ENCODE peak calls at places on chromosomes 2 and 18, in ten cellular contexts. One of them, this sample, is unnamed.

GRCh38 chr2:24382363-24383021 is 22.2 kb upstream of the ITSN2 start:
- DNase-seq in left ventricle myocardium inferior: peak
- DNase-seq in NCI-H1092 treated with DMSO at 0.1 percent for 48 hours: peak
- DNase-seq in iPS DF 6.9: peak
- DNase-seq in ecto neural progenitor cell: peak
- DNase-seq in heart left ventricle: peak
- DNase-seq in SW480: peak
- DNase-seq in SK-N-DZ: peak
- DNase-seq in HEK293T: peak
- DNase-seq in substantia nigra: peak
- DNase-seq in this sample: peak

GRCh38 chr2:54041135-54041534 is 70.3 kb upstream of the PSME4 start:
- DNase-seq in SW480: no peak
- DNase-seq in NCI-H1092 treated with DMSO at 0.1 percent for 48 hours: no peak
- DNase-seq in HEK293T: no peak
- DNase-seq in ecto neural progenitor cell: no peak
- DNase-seq in left ventricle myocardium inferior: no peak
- DNase-seq in iPS DF 6.9: no peak
- DNase-seq in SK-N-DZ: no peak
- DNase-seq in heart left ventricle: no peak
- DNase-seq in substantia nigra: no peak
- DNase-seq in this sample: no peak

GRCh38 chr18:55500316-55501086 is 87.5 kb downstream of the TCF4 start:
- DNase-seq in heart left ventricle: no peak
- DNase-seq in ecto neural progenitor cell: no peak
- DNase-seq in HEK293T: no peak
- DNase-seq in substantia nigra: no peak
- DNase-seq in left ventricle myocardium inferior: no peak
- DNase-seq in iPS DF 6.9: no peak
- DNase-seq in SK-N-DZ: no peak
- DNase-seq in SW480: no peak
- DNase-seq in NCI-H1092 treated with DMSO at 0.1 percent for 48 hours: no peak
- DNase-seq in this sample: no peak

GRCh38 chr2:27799646-27800010 is 28.1 kb downstream of the MRPL33 start:
- DNase-seq in iPS DF 6.9: no peak
- DNase-seq in heart left ventricle: no peak
- DNase-seq in SK-N-DZ: no peak
- DNase-seq in substantia nigra: no peak
- DNase-seq in left ventricle myocardium inferior: no peak
- DNase-seq in SW480: peak
- DNase-seq in ecto neural progenitor cell: no peak
- DNase-seq in HEK293T: no peak
- DNase-seq in NCI-H1092 treated with DMSO at 0.1 percent for 48 hours: no peak
- DNase-seq in this sample: no peak

GRCh38 chr2:41535575-41535974 is 512.2 kb upstream of the PKDCC start:
- DNase-seq in NCI-H1092 treated with DMSO at 0.1 percent for 48 hours: no peak
- DNase-seq in substantia nigra: no peak
- DNase-seq in SK-N-DZ: no peak
- DNase-seq in left ventricle myocardium inferior: no peak
- DNase-seq in HEK293T: no peak
- DNase-seq in iPS DF 6.9: no peak
- DNase-seq in ecto neural progenitor cell: no peak
- DNase-seq in heart left ventricle: no peak
- DNase-seq in SW480: no peak
- DNase-seq in this sample: no peak

GRCh38 chr2:60555794-60556161 is 2.3 kb upstream of the BCL11A start:
- DNase-seq in HEK293T: no peak
- DNase-seq in NCI-H1092 treated with DMSO at 0.1 percent for 48 hours: no peak
- DNase-seq in substantia nigra: no peak
- DNase-seq in heart left ventricle: no peak
- DNase-seq in left ventricle myocardium inferior: no peak
- DNase-seq in ecto neural progenitor cell: no peak
- DNase-seq in SW480: no peak
- DNase-seq in iPS DF 6.9: no peak
- DNase-seq in SK-N-DZ: no peak
- DNase-seq in this sample: peak

GRCh38 chr2:68230246-68231060 is 21.9 kb downstream of the PPP3R1 start:
- DNase-seq in NCI-H1092 treated with DMSO at 0.1 percent for 48 hours: no peak
- DNase-seq in heart left ventricle: no peak
- DNase-seq in ecto neural progenitor cell: no peak
- DNase-seq in left ventricle myocardium inferior: no peak
- DNase-seq in HEK293T: no peak
- DNase-seq in SK-N-DZ: no peak
- DNase-seq in SW480: no peak
- DNase-seq in iPS DF 6.9: no peak
- DNase-seq in substantia nigra: no peak
- DNase-seq in this sample: no peak

GRCh38 chr2:237309416-237309815 is 104.5 kb downstream of the COL6A3 start:
- DNase-seq in substantia nigra: no peak
- DNase-seq in HEK293T: no peak
- DNase-seq in SW480: no peak
- DNase-seq in left ventricle myocardium inferior: no peak
- DNase-seq in SK-N-DZ: no peak
- DNase-seq in heart left ventricle: no peak
- DNase-seq in NCI-H1092 treated with DMSO at 0.1 percent for 48 hours: no peak
- DNase-seq in iPS DF 6.9: no peak
- DNase-seq in ecto neural progenitor cell: no peak
- DNase-seq in this sample: no peak

GRCh38 chr2:137190411-137191190 is 425.3 kb downstream of the THSD7B start:
- DNase-seq in substantia nigra: no peak
- DNase-seq in SW480: no peak
- DNase-seq in SK-N-DZ: peak
- DNase-seq in ecto neural progenitor cell: no peak
- DNase-seq in left ventricle myocardium inferior: peak
- DNase-seq in heart left ventricle: peak
- DNase-seq in NCI-H1092 treated with DMSO at 0.1 percent for 48 hours: no peak
- DNase-seq in iPS DF 6.9: no peak
- DNase-seq in HEK293T: no peak
- DNase-seq in this sample: no peak

GRCh38 chr2:240433973-240434727 is 1.3 kb upstream of the GPC1 start:
- DNase-seq in ecto neural progenitor cell: peak
- DNase-seq in left ventricle myocardium inferior: peak
- DNase-seq in SK-N-DZ: no peak
- DNase-seq in heart left ventricle: peak
- DNase-seq in HEK293T: no peak
- DNase-seq in substantia nigra: no peak
- DNase-seq in NCI-H1092 treated with DMSO at 0.1 percent for 48 hours: no peak
- DNase-seq in SW480: peak
- DNase-seq in iPS DF 6.9: no peak
- DNase-seq in this sample: no peak

GRCh38 chr2:15059870-15060617 is 427.5 kb downstream of the LRATD1 start:
- DNase-seq in heart left ventricle: no peak
- DNase-seq in SK-N-DZ: no peak
- DNase-seq in ecto neural progenitor cell: no peak
- DNase-seq in left ventricle myocardium inferior: no peak
- DNase-seq in substantia nigra: no peak
- DNase-seq in NCI-H1092 treated with DMSO at 0.1 percent for 48 hours: peak
- DNase-seq in iPS DF 6.9: no peak
- DNase-seq in SW480: no peak
- DNase-seq in HEK293T: no peak
- DNase-seq in this sample: peak

GRCh38 chr2:9226458-9227380 is 20.1 kb downstream of the ASAP2 start:
- DNase-seq in left ventricle myocardium inferior: no peak
- DNase-seq in SW480: no peak
- DNase-seq in heart left ventricle: no peak
- DNase-seq in HEK293T: no peak
- DNase-seq in iPS DF 6.9: no peak
- DNase-seq in SK-N-DZ: no peak
- DNase-seq in substantia nigra: no peak
- DNase-seq in NCI-H1092 treated with DMSO at 0.1 percent for 48 hours: no peak
- DNase-seq in ecto neural progenitor cell: no peak
- DNase-seq in this sample: no peak

GRCh38 chr18:9333441-9334350 is 877 bp upstream of the TWSG1 start:
- DNase-seq in SK-N-DZ: no peak
- DNase-seq in left ventricle myocardium inferior: no peak
- DNase-seq in substantia nigra: peak
- DNase-seq in ecto neural progenitor cell: no peak
- DNase-seq in HEK293T: peak
- DNase-seq in iPS DF 6.9: peak
- DNase-seq in NCI-H1092 treated with DMSO at 0.1 percent for 48 hours: no peak
- DNase-seq in heart left ventricle: peak
- DNase-seq in SW480: no peak
- DNase-seq in this sample: peak

GRCh38 chr2:109630441-109631425 is 16.6 kb downstream of the SOWAHC start:
- DNase-seq in ecto neural progenitor cell: no peak
- DNase-seq in iPS DF 6.9: no peak
- DNase-seq in SW480: no peak
- DNase-seq in SK-N-DZ: no peak
- DNase-seq in HEK293T: no peak
- DNase-seq in heart left ventricle: no peak
- DNase-seq in NCI-H1092 treated with DMSO at 0.1 percent for 48 hours: no peak
- DNase-seq in substantia nigra: no peak
- DNase-seq in left ventricle myocardium inferior: no peak
- DNase-seq in this sample: no peak

GRCh38 chr2:121664086-121664485 is 14.8 kb upstream of the CLASP1 start:
- DNase-seq in heart left ventricle: no peak
- DNase-seq in iPS DF 6.9: no peak
- DNase-seq in SW480: no peak
- DNase-seq in SK-N-DZ: no peak
- DNase-seq in left ventricle myocardium inferior: no peak
- DNase-seq in substantia nigra: no peak
- DNase-seq in HEK293T: no peak
- DNase-seq in NCI-H1092 treated with DMSO at 0.1 percent for 48 hours: no peak
- DNase-seq in ecto neural progenitor cell: no peak
- DNase-seq in this sample: no peak

GRCh38 chr2:157107877-157108276 is 149.6 kb upstream of the GALNT5 start:
- DNase-seq in SK-N-DZ: no peak
- DNase-seq in substantia nigra: no peak
- DNase-seq in left ventricle myocardium inferior: no peak
- DNase-seq in NCI-H1092 treated with DMSO at 0.1 percent for 48 hours: peak
- DNase-seq in heart left ventricle: no peak
- DNase-seq in ecto neural progenitor cell: no peak
- DNase-seq in SW480: no peak
- DNase-seq in HEK293T: no peak
- DNase-seq in iPS DF 6.9: no peak
- DNase-seq in this sample: peak

GRCh38 chr18:62751341-62751821 is 36.0 kb downstream of the PHLPP1 start:
- DNase-seq in HEK293T: no peak
- DNase-seq in substantia nigra: peak
- DNase-seq in iPS DF 6.9: peak
- DNase-seq in NCI-H1092 treated with DMSO at 0.1 percent for 48 hours: no peak
- DNase-seq in left ventricle myocardium inferior: no peak
- DNase-seq in ecto neural progenitor cell: no peak
- DNase-seq in heart left ventricle: peak
- DNase-seq in SK-N-DZ: no peak
- DNase-seq in SW480: no peak
- DNase-seq in this sample: no peak

GRCh38 chr18:21991081-21991534 is 178.3 kb upstream of the GATA6 start:
- DNase-seq in heart left ventricle: no peak
- DNase-seq in substantia nigra: no peak
- DNase-seq in iPS DF 6.9: peak
- DNase-seq in left ventricle myocardium inferior: no peak
- DNase-seq in HEK293T: no peak
- DNase-seq in SW480: no peak
- DNase-seq in NCI-H1092 treated with DMSO at 0.1 percent for 48 hours: no peak
- DNase-seq in ecto neural progenitor cell: no peak
- DNase-seq in SK-N-DZ: no peak
- DNase-seq in this sample: no peak

GRCh38 chr2:233982421-233983121 is 65.4 kb downstream of the TRPM8 start:
- DNase-seq in heart left ventricle: no peak
- DNase-seq in NCI-H1092 treated with DMSO at 0.1 percent for 48 hours: no peak
- DNase-seq in iPS DF 6.9: no peak
- DNase-seq in substantia nigra: no peak
- DNase-seq in ecto neural progenitor cell: no peak
- DNase-seq in HEK293T: no peak
- DNase-seq in SW480: peak
- DNase-seq in left ventricle myocardium inferior: no peak
- DNase-seq in SK-N-DZ: no peak
- DNase-seq in this sample: no peak

GRCh38 chr2:193566276-193566675 is 1371.5 kb upstream of the TMEFF2 start:
- DNase-seq in iPS DF 6.9: no peak
- DNase-seq in left ventricle myocardium inferior: no peak
- DNase-seq in heart left ventricle: no peak
- DNase-seq in NCI-H1092 treated with DMSO at 0.1 percent for 48 hours: no peak
- DNase-seq in HEK293T: no peak
- DNase-seq in SK-N-DZ: no peak
- DNase-seq in substantia nigra: no peak
- DNase-seq in ecto neural progenitor cell: no peak
- DNase-seq in SW480: no peak
- DNase-seq in this sample: no peak

GRCh38 chr2:120763931-120764330 is 28.3 kb downstream of the GLI2 start:
- DNase-seq in iPS DF 6.9: no peak
- DNase-seq in SK-N-DZ: no peak
- DNase-seq in HEK293T: no peak
- DNase-seq in NCI-H1092 treated with DMSO at 0.1 percent for 48 hours: no peak
- DNase-seq in substantia nigra: no peak
- DNase-seq in heart left ventricle: no peak
- DNase-seq in left ventricle myocardium inferior: no peak
- DNase-seq in SW480: no peak
- DNase-seq in ecto neural progenitor cell: no peak
- DNase-seq in this sample: no peak

GRCh38 chr2:81389203-81389602 is 1084.7 kb upstream of the LRRTM1 start:
- DNase-seq in ecto neural progenitor cell: no peak
- DNase-seq in substantia nigra: no peak
- DNase-seq in iPS DF 6.9: no peak
- DNase-seq in SK-N-DZ: no peak
- DNase-seq in NCI-H1092 treated with DMSO at 0.1 percent for 48 hours: no peak
- DNase-seq in HEK293T: no peak
- DNase-seq in SW480: no peak
- DNase-seq in heart left ventricle: no peak
- DNase-seq in left ventricle myocardium inferior: no peak
- DNase-seq in this sample: peak

GRCh38 chr2:121220995-121221394 is 64.0 kb downstream of the TFCP2L1 start:
- DNase-seq in SW480: no peak
- DNase-seq in HEK293T: no peak
- DNase-seq in ecto neural progenitor cell: no peak
- DNase-seq in substantia nigra: no peak
- DNase-seq in NCI-H1092 treated with DMSO at 0.1 percent for 48 hours: no peak
- DNase-seq in heart left ventricle: no peak
- DNase-seq in iPS DF 6.9: no peak
- DNase-seq in SK-N-DZ: no peak
- DNase-seq in left ventricle myocardium inferior: no peak
- DNase-seq in this sample: peak

GRCh38 chr18:38545071-38545470 is 979.5 kb upstream of the CELF4 start:
- DNase-seq in substantia nigra: no peak
- DNase-seq in iPS DF 6.9: peak
- DNase-seq in SW480: no peak
- DNase-seq in heart left ventricle: no peak
- DNase-seq in NCI-H1092 treated with DMSO at 0.1 percent for 48 hours: peak
- DNase-seq in left ventricle myocardium inferior: no peak
- DNase-seq in HEK293T: peak
- DNase-seq in ecto neural progenitor cell: no peak
- DNase-seq in SK-N-DZ: peak
- DNase-seq in this sample: peak

GRCh38 chr18:23238152-23238531 is 102.9 kb downstream of the CABLES1 start:
- DNase-seq in substantia nigra: peak
- DNase-seq in SK-N-DZ: no peak
- DNase-seq in NCI-H1092 treated with DMSO at 0.1 percent for 48 hours: no peak
- DNase-seq in iPS DF 6.9: no peak
- DNase-seq in ecto neural progenitor cell: no peak
- DNase-seq in HEK293T: no peak
- DNase-seq in SW480: no peak
- DNase-seq in left ventricle myocardium inferior: no peak
- DNase-seq in heart left ventricle: peak
- DNase-seq in this sample: no peak

GRCh38 chr2:53609561-53609960 is 158.0 kb upstream of the CHAC2 start:
- DNase-seq in NCI-H1092 treated with DMSO at 0.1 percent for 48 hours: no peak
- DNase-seq in ecto neural progenitor cell: no peak
- DNase-seq in left ventricle myocardium inferior: no peak
- DNase-seq in iPS DF 6.9: no peak
- DNase-seq in HEK293T: no peak
- DNase-seq in heart left ventricle: no peak
- DNase-seq in substantia nigra: no peak
- DNase-seq in SW480: no peak
- DNase-seq in SK-N-DZ: no peak
- DNase-seq in this sample: no peak

GRCh38 chr2:8692783-8693768 is 11.2 kb downstream of the ID2 start:
- DNase-seq in left ventricle myocardium inferior: no peak
- DNase-seq in iPS DF 6.9: no peak
- DNase-seq in SK-N-DZ: no peak
- DNase-seq in substantia nigra: peak
- DNase-seq in NCI-H1092 treated with DMSO at 0.1 percent for 48 hours: no peak
- DNase-seq in heart left ventricle: no peak
- DNase-seq in SW480: peak
- DNase-seq in HEK293T: peak
- DNase-seq in ecto neural progenitor cell: peak
- DNase-seq in this sample: peak

GRCh38 chr2:109351164-109351756 is 222.3 kb downstream of the SH3RF3 start:
- DNase-seq in iPS DF 6.9: no peak
- DNase-seq in SW480: peak
- DNase-seq in substantia nigra: peak
- DNase-seq in ecto neural progenitor cell: no peak
- DNase-seq in SK-N-DZ: no peak
- DNase-seq in HEK293T: no peak
- DNase-seq in heart left ventricle: peak
- DNase-seq in left ventricle myocardium inferior: peak
- DNase-seq in NCI-H1092 treated with DMSO at 0.1 percent for 48 hours: no peak
- DNase-seq in this sample: no peak